ENCODE peak calls at places on chromosomes 12 and 14, in four cellular contexts. Q is K562, F is HepG2, E is GM12878. P is an unnamed sample.

GRCh38 chr12:11623382-11623781 is 26.1 kb upstream of the ETV6 start:
- DNase-seq in Q (no peak), F (peak), E (no peak), P (no peak)

GRCh38 chr12:107349008-107349747 is 255.8 kb upstream of the CRY1 start:
- DNase-seq in Q (no peak), F (peak), E (no peak), P (no peak)

GRCh38 chr12:78721906-78722305 is 142.7 kb upstream of the SYT1 start:
- DNase-seq in Q (no peak), F (no peak), E (no peak), P (no peak)

GRCh38 chr14:38138581-38139138 is 69.0 kb upstream of the SSTR1 start:
- DNase-seq in Q (no peak), F (no peak), E (no peak), P (no peak)

GRCh38 chr14:42884100-42884499 is 1277.4 kb downstream of the LRFN5 start:
- DNase-seq in Q (no peak), F (no peak), E (no peak), P (no peak)

GRCh38 chr12:121872546-121873223 is 14.0 kb upstream of the HPD start:
- DNase-seq in Q (peak), F (no peak), E (no peak), P (no peak)

GRCh38 chr12:79439179-79439825 is 251.5 kb downstream of the PAWR start:
- DNase-seq in Q (no peak), F (no peak), E (no peak), P (no peak)

GRCh38 chr14:22887260-22887989 is 4.4 kb downstream of the REM2 start:
- DNase-seq in Q (peak), F (no peak), E (peak), P (peak)

GRCh38 chr12:23352670-23353069 is 596.8 kb downstream of the SOX5 start:
- DNase-seq in Q (no peak), F (no peak), E (no peak), P (no peak)

GRCh38 chr12:17802657-17803641 is 287.0 kb downstream of the RERGL start:
- DNase-seq in Q (no peak), F (no peak), E (no peak), P (peak)

GRCh38 chr12:121181181-121181580 is 28.7 kb upstream of the P2RX4 start:
- DNase-seq in Q (no peak), F (no peak), E (no peak), P (no peak)

GRCh38 chr12:106883421-106883820 is 72.3 kb upstream of the TMEM263 start:
- DNase-seq in Q (no peak), F (no peak), E (no peak), P (no peak)

GRCh38 chr12:92185052-92185451 is 39.4 kb upstream of the BTG1 start:
- DNase-seq in Q (no peak), F (no peak), E (peak), P (no peak)

GRCh38 chr12:45560689-45561088 is 168.8 kb upstream of the ARID2 start:
- DNase-seq in Q (no peak), F (no peak), E (no peak), P (no peak)

GRCh38 chr14:51539571-51540037 is 112.1 kb upstream of the FRMD6 start:
- DNase-seq in Q (no peak), F (no peak), E (no peak), P (no peak)

GRCh38 chr14:93788307-93788556 is at the start of gene PRIMA1:
- DNase-seq in Q (no peak), F (no peak), E (no peak), P (no peak)

GRCh38 chr14:20612403-20612802 is 21.2 kb upstream of the RNASE12 start:
- DNase-seq in Q (no peak), F (no peak), E (no peak), P (no peak)

GRCh38 chr12:13367973-13368372 is 171.4 kb downstream of the EMP1 start:
- DNase-seq in Q (no peak), F (no peak), E (no peak), P (no peak)

GRCh38 chr14:65179918-65180724 is 77.8 kb upstream of the MAX start:
- DNase-seq in Q (no peak), F (no peak), E (peak), P (no peak)

GRCh38 chr12:123031171-123031845 is 50.8 kb downstream of the ARL6IP4 start:
- DNase-seq in Q (no peak), F (no peak), E (no peak), P (no peak)

GRCh38 chr14:38209572-38210159 is 2.0 kb downstream of the SSTR1 start:
- DNase-seq in Q (no peak), F (no peak), E (no peak), P (no peak)

GRCh38 chr14:64861916-64862315 is 17.8 kb downstream of the SPTB start:
- DNase-seq in Q (no peak), F (no peak), E (no peak), P (no peak)

GRCh38 chr12:103915306-103915705 is 14.9 kb upstream of the HSP90B1 start:
- DNase-seq in Q (no peak), F (no peak), E (no peak), P (no peak)

GRCh38 chr12:14993537-14994266 is 20.9 kb downstream of the PDE6H start:
- DNase-seq in Q (no peak), F (no peak), E (no peak), P (no peak)
- TF ChIP-seq USF2 in Q (no peak), F (no peak), E (no peak), P (no peak)

GRCh38 chr14:90412058-90412457 is 15.2 kb downstream of the CALM1 start:
- DNase-seq in Q (no peak), F (no peak), E (no peak), P (no peak)

GRCh38 chr14:90408713-90409112 is 11.9 kb downstream of the CALM1 start:
- DNase-seq in Q (no peak), F (no peak), E (no peak), P (no peak)

GRCh38 chr14:90405755-90406154 is 8.9 kb downstream of the CALM1 start:
- DNase-seq in Q (no peak), F (no peak), E (no peak), P (no peak)

GRCh38 chr14:90406384-90406798 is 9.6 kb downstream of the CALM1 start:
- DNase-seq in Q (no peak), F (no peak), E (no peak), P (no peak)

DNA sequence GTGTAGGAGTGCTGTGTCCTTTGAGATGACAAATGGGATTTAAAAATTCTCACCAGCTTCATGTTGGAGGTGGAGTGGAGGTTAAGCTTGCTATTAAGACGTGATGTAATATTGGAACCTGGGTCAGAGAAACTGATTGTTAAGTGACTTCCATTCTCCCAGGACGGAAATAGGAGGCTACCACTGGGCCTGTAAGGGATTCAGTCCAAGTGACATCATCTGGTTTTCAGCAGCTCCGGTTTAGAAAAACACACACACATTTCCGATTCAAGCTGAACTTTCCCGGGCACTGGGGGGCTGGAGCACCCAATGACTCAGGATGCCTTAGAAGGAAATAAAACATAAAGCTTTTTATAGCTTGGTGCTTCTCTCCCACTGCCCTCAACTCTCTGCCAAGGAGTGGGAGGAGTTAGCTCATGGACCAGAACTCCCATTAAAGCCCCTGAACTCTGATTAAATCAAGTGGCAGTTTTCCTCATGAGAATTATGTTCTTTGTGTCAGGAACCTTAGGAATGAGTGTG is 12.4 kb downstream of the CALM1 start:
- DNase-seq in Q (no peak), F (no peak), E (no peak), P (no peak)
- TF ChIP-seq CREM in Q (no peak), F (no peak), E (no peak), P (no peak)

DNA sequence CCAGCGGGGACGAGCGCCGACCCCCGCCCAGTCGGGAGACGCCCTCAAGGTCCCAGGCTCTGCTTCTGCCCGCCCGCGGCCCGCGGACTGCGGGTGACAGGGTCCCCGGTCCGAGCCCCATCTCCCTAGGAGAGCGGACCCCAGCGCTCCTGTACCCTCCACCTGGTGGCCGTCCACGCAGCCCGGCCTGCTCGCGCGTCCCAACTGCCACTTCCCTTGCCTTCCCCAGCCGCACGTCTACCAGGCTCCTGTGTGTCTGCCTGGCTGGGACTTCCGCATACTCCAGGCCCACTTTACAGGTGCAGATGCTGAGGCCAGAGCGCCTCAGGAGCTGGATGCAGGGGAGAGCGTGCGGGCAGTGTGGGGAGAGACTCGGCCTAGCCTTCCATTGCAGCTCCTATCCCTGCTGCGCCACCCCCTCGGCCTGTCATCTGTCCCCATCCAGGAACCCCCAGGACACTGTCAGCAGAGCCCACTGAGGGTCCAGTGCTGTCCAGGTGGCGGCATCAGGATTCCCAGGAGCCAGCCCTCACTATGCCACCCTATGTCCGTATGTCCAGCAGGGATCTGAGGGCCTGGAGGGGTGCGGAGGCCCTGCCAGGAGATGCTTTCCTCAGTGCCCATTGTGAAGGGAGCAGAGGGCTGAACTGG is 8.0 kb upstream of the ANKRD9 start:
- DNase-seq in Q (no peak), F (no peak), E (no peak), P (peak)
- TF ChIP-seq USF2 in Q (no peak), F (no peak), E (no peak), P (no peak)

GRCh38 chr12:8080131-8080530 is 1.9 kb upstream of the NECAP1 start:
- DNase-seq in Q (peak), F (no peak), E (no peak), P (no peak)

GRCh38 chr12:8077207-8077606 is 4.9 kb upstream of the NECAP1 start:
- DNase-seq in Q (no peak), F (no peak), E (no peak), P (no peak)

GRCh38 chr12:8078916-8079315 is 3.2 kb upstream of the NECAP1 start:
- DNase-seq in Q (no peak), F (no peak), E (no peak), P (no peak)

GRCh38 chr12:8076357-8076756 is 5.7 kb upstream of the NECAP1 start:
- DNase-seq in Q (no peak), F (no peak), E (no peak), P (no peak)

GRCh38 chr12:8078400-8078799 is 3.7 kb upstream of the NECAP1 start:
- DNase-seq in Q (peak), F (no peak), E (no peak), P (peak)
- TF ChIP-seq CREM in Q (no peak), F (no peak), E (no peak), P (no peak)

GRCh38 chr12:1629338-1630080 is 478 bp downstream of the WNT5B start:
- DNase-seq in Q (no peak), F (peak), E (no peak), P (peak)

GRCh38 chr12:1628671-1629337 is at the start of gene WNT5B:
- DNase-seq in Q (no peak), F (no peak), E (no peak), P (no peak)

GRCh38 chr12:1632702-1633101 is 3.7 kb downstream of the WNT5B start:
- DNase-seq in Q (no peak), F (no peak), E (no peak), P (no peak)

GRCh38 chr12:1630827-1631591 is 2.0 kb downstream of the WNT5B start:
- DNase-seq in Q (no peak), F (peak), E (no peak), P (peak)

DNA sequence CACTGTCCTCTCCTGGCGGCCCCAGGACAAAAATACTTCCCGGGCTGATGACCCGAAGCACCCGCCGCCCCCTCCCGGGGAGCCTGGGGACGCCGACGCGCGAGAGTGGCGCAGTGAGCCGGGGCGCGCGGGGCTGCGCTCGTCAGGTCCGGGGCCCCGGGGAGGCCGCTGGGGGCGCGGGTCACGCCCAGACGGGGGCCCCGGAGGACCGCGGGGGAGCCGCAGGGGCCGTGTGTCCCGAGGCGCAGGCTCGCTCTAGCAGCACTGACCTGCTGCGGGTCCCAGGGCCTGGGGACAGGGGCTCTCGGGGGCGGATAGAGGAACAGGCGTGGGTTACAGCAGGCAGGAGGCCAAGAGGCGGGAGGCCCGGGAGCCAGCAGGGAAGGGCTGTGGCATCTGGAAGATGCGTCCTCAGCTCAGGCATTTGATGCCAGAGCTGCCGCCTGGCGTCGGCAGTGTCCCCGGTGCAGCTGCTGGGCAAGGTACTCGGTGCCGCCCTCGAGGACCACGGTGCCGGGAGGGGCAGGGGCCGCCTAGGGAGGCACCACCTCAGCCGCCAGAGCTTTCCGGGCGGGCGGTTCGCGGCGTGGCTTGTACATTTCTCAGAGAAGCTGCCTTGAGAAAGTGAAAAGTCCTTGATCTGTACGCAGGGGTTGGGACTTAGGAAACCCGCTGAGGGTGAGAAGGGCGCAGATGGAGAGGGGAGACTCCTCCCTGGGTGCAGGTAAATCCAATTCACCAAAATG is 1.2 kb downstream of the WNT5B start:
- DNase-seq in Q (no peak), F (no peak), E (no peak), P (peak)
- TF ChIP-seq USF2 in Q (no peak), F (no peak), E (no peak), P (no peak)

GRCh38 chr12:86139671-86140070 is 116.5 kb downstream of the MGAT4C start:
- DNase-seq in Q (no peak), F (no peak), E (no peak), P (no peak)

GRCh38 chr12:86143162-86143561 is 113.0 kb downstream of the MGAT4C start:
- DNase-seq in Q (no peak), F (no peak), E (no peak), P (no peak)

GRCh38 chr12:86134571-86134970 is 121.6 kb downstream of the MGAT4C start:
- DNase-seq in Q (no peak), F (no peak), E (no peak), P (no peak)

GRCh38 chr12:86138770-86139169 is 117.4 kb downstream of the MGAT4C start:
- DNase-seq in Q (no peak), F (no peak), E (no peak), P (no peak)

DNA sequence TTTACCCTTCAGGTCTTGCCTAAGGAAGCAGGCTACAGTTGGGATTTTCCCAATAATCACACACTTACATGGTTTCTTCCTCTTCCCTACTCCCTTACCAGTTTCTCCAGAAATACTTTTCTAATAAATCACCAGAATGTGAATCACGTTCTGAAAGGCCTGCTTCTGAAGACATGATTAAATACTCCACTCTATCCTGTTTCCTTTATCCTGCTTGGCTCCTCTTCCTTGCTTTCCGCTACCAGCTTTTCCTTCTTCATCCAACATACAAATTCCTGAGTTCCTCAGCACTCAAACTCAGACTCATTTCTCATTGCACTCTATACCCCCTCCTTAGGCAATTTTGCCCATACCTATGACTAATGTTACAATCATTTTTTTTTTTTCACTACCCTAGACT is 118.3 kb downstream of the MGAT4C start:
- DNase-seq in Q (no peak), F (no peak), E (no peak), P (no peak)
- TF ChIP-seq CREM in Q (no peak), F (no peak), E (no peak), P (no peak)

GRCh38 chr14:105315941-105316562 is 1.5 kb downstream of the PACS2 start:
- DNase-seq in Q (no peak), F (no peak), E (no peak), P (no peak)

GRCh38 chr14:105316563-105316941 is 2.0 kb downstream of the PACS2 start:
- DNase-seq in Q (no peak), F (no peak), E (no peak), P (no peak)

GRCh38 chr14:105315211-105315721 is 718 bp downstream of the PACS2 start:
- DNase-seq in Q (no peak), F (peak), E (no peak), P (peak)

GRCh38 chr14:105317546-105317945 is 3.0 kb downstream of the PACS2 start:
- DNase-seq in Q (no peak), F (no peak), E (no peak), P (no peak)

GRCh38 chr14:105316968-105317498 is 2.5 kb downstream of the PACS2 start:
- DNase-seq in Q (no peak), F (no peak), E (no peak), P (no peak)
- TF ChIP-seq USF2 in Q (no peak), F (no peak), E (no peak), P (no peak)

GRCh38 chr14:69672372-69672771 is 61.0 kb downstream of the SUSD6 start:
- DNase-seq in Q (no peak), F (no peak), E (no peak), P (no peak)
- TF ChIP-seq CREM in Q (no peak), F (no peak), E (no peak), P (no peak)

GRCh38 chr14:74683406-74683805 is 29.5 kb downstream of the AREL1 start:
- DNase-seq in Q (no peak), F (no peak), E (no peak), P (no peak)

GRCh38 chr14:74685054-74685453 is 27.8 kb downstream of the AREL1 start:
- DNase-seq in Q (no peak), F (no peak), E (no peak), P (no peak)

GRCh38 chr14:74686324-74686723 is 26.6 kb downstream of the AREL1 start:
- DNase-seq in Q (peak), F (no peak), E (no peak), P (no peak)

GRCh38 chr14:74684444-74684843 is 28.4 kb downstream of the AREL1 start:
- DNase-seq in Q (no peak), F (no peak), E (peak), P (no peak)

DNA sequence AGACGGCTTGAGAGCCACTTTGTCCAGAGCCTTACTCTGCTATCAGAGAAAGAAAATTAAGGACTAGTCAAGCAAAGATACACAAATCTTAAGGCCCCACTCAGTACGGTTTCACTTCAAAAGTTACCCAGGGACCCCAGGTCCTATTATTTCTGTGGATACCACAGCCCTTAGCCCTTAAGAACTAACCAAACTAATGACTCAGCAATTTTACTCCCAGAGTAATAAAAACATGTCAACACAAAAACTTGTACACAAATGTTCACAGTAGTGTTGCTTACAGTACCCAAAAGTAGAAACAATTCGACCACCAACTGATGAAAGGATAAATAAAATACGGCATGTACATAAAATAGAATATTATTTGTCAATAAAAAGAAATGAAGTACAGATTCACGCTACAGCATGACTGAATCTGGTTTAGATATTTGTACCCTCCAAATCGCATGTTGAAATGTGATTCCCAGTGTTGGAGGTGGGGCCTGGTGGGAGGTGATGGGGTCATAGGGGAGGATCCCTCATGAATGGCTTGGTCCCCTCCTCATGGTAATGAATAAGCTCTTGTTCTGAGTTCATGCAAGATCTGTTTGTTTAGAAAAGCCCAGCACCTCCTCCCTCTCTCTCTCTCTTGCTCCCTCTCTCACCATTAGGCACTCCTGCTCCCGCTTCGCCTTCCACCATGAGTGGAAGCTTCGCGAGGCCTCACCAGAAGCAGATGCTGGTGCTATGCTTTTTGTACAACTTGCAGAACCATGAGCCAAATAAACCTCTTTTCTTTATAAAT is 30.5 kb downstream of the AREL1 start:
- DNase-seq in Q (no peak), F (peak), E (no peak), P (no peak)
- TF ChIP-seq USF2 in Q (no peak), F (no peak), E (no peak), P (no peak)

P was measured in WTC11.